ENCODE peak calls at places on chromosomes 4 and X, in nine cellular contexts. M, Y, U, T, Q, I, J, D and P are unnamed samples.

GRCh38 chr4:57119054-57119651 is 9.0 kb upstream of the IGFBP7 start:
- DNase-seq in J (peak), M (peak), D (peak), Y (peak), Q (no peak), U (peak), T (peak), I (no peak), P (no peak)

GRCh38 chrX:88940904-88941303 is 193.9 kb downstream of the CPXCR1 start:
- DNase-seq in J (no peak), T (no peak), Y (no peak), I (no peak), Q (no peak), M (no peak), D (no peak), U (no peak), P (no peak)

GRCh38 chr4:105147226-105148151 is 813 bp downstream of the TET2 start:
- DNase-seq in J (no peak), U (no peak), Q (peak), M (peak), T (peak), D (no peak), Y (peak), I (no peak), P (no peak)

GRCh38 chr4:110840221-110840654 is 217.4 kb upstream of the PITX2 start:
- DNase-seq in D (no peak), I (no peak), J (no peak), Y (no peak), M (peak), T (peak), U (peak), Q (no peak), P (no peak)

GRCh38 chr4:162056947-162057346 is 106.9 kb downstream of the FSTL5 start:
- DNase-seq in U (no peak), D (no peak), I (no peak), M (no peak), Q (peak), Y (no peak), T (no peak), J (no peak), P (no peak)

GRCh38 chr4:26150948-26151347 is 169.9 kb upstream of the RBPJ start:
- DNase-seq in T (no peak), J (no peak), U (no peak), I (no peak), M (peak), D (no peak), Q (no peak), Y (no peak), P (no peak)

GRCh38 chrX:48938721-48939416 is 18.5 kb downstream of the OTUD5 start:
- DNase-seq in Q (no peak), Y (no peak), U (no peak), D (no peak), T (no peak), J (no peak), I (no peak), M (no peak), P (no peak)

GRCh38 chrX:47247206-47247998 is 14.6 kb downstream of the USP11 start:
- DNase-seq in D (no peak), M (peak), T (no peak), Q (no peak), J (peak), I (no peak), Y (no peak), U (no peak), P (no peak)

GRCh38 chr4:21476753-21477152 is 471.8 kb downstream of the KCNIP4 start:
- DNase-seq in J (no peak), M (peak), I (no peak), D (no peak), T (no peak), Y (peak), U (no peak), Q (peak), P (no peak)

GRCh38 chr4:105630670-105631655 is 77.5 kb downstream of the INTS12 start:
- DNase-seq in U (no peak), J (no peak), I (no peak), Q (no peak), D (no peak), Y (no peak), T (no peak), M (no peak), P (no peak)

GRCh38 chr4:123562994-123563745 is 166.6 kb downstream of the SPRY1 start:
- DNase-seq in D (no peak), Y (no peak), M (peak), Q (no peak), J (no peak), U (no peak), T (no peak), I (no peak), P (no peak)

GRCh38 chr4:133394971-133395627 is 246.0 kb downstream of the PCDH10 start:
- DNase-seq in M (no peak), U (no peak), T (no peak), D (no peak), Y (no peak), Q (no peak), J (peak), I (no peak), P (no peak)

GRCh38 chrX:153440556-153441135 is 5.2 kb downstream of the TREX2 start:
- DNase-seq in I (no peak), T (no peak), J (no peak), U (no peak), Q (no peak), D (no peak), Y (no peak), M (no peak), P (no peak)

GRCh38 chr4:165461176-165461835 is 82.5 kb downstream of the CPE start:
- DNase-seq in D (no peak), Y (no peak), T (peak), J (no peak), M (no peak), I (no peak), Q (no peak), U (peak), P (no peak)

GRCh38 chr4:27087306-27088045 is 226.8 kb downstream of the STIM2 start:
- DNase-seq in T (no peak), M (no peak), D (no peak), J (peak), I (no peak), U (no peak), Y (no peak), Q (peak), P (no peak)

GRCh38 chr4:123399638-123400358 is 3.2 kb downstream of the SPRY1 start:
- DNase-seq in Q (no peak), T (peak), M (peak), U (no peak), J (no peak), Y (no peak), D (no peak), I (no peak), P (no peak)

GRCh38 chr4:128635939-128636551 is 173.5 kb upstream of the JADE1 start:
- DNase-seq in M (no peak), I (no peak), U (no peak), Y (no peak), D (no peak), Q (peak), T (peak), J (no peak), P (no peak)

GRCh38 chr4:122005064-122005755 is 53.4 kb upstream of the TRPC3 start:
- DNase-seq in Y (no peak), U (peak), T (peak), J (no peak), D (no peak), M (no peak), I (no peak), Q (no peak), P (no peak)

GRCh38 chr4:25524616-25525146 is 131.0 kb upstream of the SLC34A2 start:
- DNase-seq in Y (no peak), M (peak), J (peak), D (no peak), Q (no peak), T (no peak), U (no peak), I (no peak), P (no peak)

GRCh38 chr4:2934077-2934812 is 29.0 kb downstream of the NOP14 start:
- DNase-seq in I (no peak), Y (peak), J (peak), M (peak), Q (peak), D (peak), U (no peak), T (peak), P (no peak)

GRCh38 chr4:122746485-122746965 is 14.0 kb downstream of the BBS12 start:
- DNase-seq in T (no peak), D (no peak), I (no peak), J (no peak), U (no peak), Q (no peak), Y (no peak), M (no peak), P (no peak)

GRCh38 chr4:136864580-136865185 is 667.6 kb downstream of the PCDH18 start:
- DNase-seq in Q (peak), M (peak), T (peak), D (no peak), J (no peak), I (no peak), U (peak), Y (peak), P (peak)

GRCh38 chr4:123050014-123050413 is 127.6 kb upstream of the NUDT6 start:
- DNase-seq in D (no peak), M (no peak), Q (no peak), U (no peak), Y (no peak), T (no peak), J (no peak), I (no peak), P (no peak)

GRCh38 chr4:32337403-32337802 is 1617.2 kb downstream of the PCDH7 start:
- DNase-seq in M (no peak), Y (peak), D (no peak), Q (no peak), J (no peak), T (no peak), U (no peak), I (no peak), P (no peak)

GRCh38 chr4:54400802-54401201 is 171.7 kb downstream of the PDGFRA start:
- DNase-seq in Q (no peak), Y (no peak), J (no peak), M (peak), U (peak), D (no peak), T (peak), I (no peak), P (peak)

GRCh38 chrX:53481093-53481492 is 46.9 kb upstream of the HSD17B10 start:
- DNase-seq in M (peak), D (no peak), Q (peak), I (no peak), J (no peak), U (no peak), T (no peak), Y (peak), P (no peak)

GRCh38 chr4:145530189-145530588 is 48.5 kb downstream of the SMAD1 start:
- DNase-seq in U (no peak), M (no peak), T (no peak), I (no peak), Y (no peak), Q (no peak), J (no peak), D (no peak), P (no peak)

GRCh38 chr4:41095973-41096372 is 118.4 kb downstream of the APBB2 start:
- DNase-seq in J (no peak), Y (no peak), D (no peak), U (peak), M (no peak), T (peak), I (no peak), Q (no peak), P (no peak)

GRCh38 chr4:147160908-147161513 is 215.3 kb upstream of the TTC29 start:
- DNase-seq in U (peak), I (no peak), Q (peak), Y (peak), D (no peak), T (peak), M (peak), J (no peak), P (no peak)

GRCh38 chr4:3766207-3766790 is at the start of gene ADRA2C:
- DNase-seq in J (no peak), U (no peak), D (no peak), Q (peak), I (no peak), T (peak), Y (peak), M (no peak), P (no peak)

GRCh38 chr4:627347-627746 is 2.0 kb downstream of the PDE6B start:
- DNase-seq in Y (no peak), D (peak), T (no peak), U (no peak), I (no peak), Q (no peak), J (peak), M (no peak), P (no peak)

GRCh38 chrX:14027511-14028019 is 2.1 kb downstream of the GEMIN8 start:
- DNase-seq in M (peak), T (peak), Y (no peak), J (no peak), U (peak), I (no peak), Q (no peak), D (no peak), P (no peak)

GRCh38 chr4:151297170-151297569 is 20.2 kb downstream of the PRSS48 start:
- DNase-seq in J (no peak), T (no peak), D (no peak), I (no peak), Q (no peak), U (no peak), M (no peak), Y (no peak), P (no peak)

GRCh38 chr4:103011378-103012025 is 8.0 kb downstream of the SLC9B1 start:
- DNase-seq in M (peak), Y (peak), T (peak), J (peak), Q (peak), D (no peak), I (no peak), U (no peak), P (peak)
- TF ChIP-seq CTCF in M (no peak), Y (no peak), T (no peak), J (no peak), Q (peak), D (no peak), I (no peak), U (no peak), P (no peak)

DNA sequence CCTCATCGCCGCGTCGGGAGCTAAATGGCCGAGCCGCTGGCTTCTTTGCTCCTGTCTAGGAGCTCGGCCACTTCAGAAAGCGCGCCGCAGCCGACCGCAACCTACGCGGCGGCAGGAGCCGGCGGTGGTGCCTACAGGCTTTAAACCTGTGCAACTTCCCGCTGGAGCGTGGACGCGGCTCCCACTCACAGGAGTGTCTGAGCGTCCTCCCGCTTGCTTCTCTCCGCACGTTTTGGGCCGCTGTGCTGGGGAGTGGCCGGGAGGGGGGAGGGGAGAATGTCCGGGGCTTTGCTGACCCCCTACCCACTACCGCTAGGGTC is 1.0 kb downstream of the NHSL2 start:
- DNase-seq in T (no peak), Y (no peak), Q (no peak), M (no peak), D (no peak), J (no peak), U (no peak), I (no peak), P (no peak)
- H3K4me3 ChIP-seq in T (peak), Y (no peak), Q (peak), M (no peak), D (peak), J (no peak), U (peak), I (peak), P (peak)

GRCh38 chrX:18174209-18174608 is 46.5 kb downstream of the BEND2 start:
- DNase-seq in Q (no peak), D (no peak), T (no peak), M (no peak), I (no peak), J (no peak), U (no peak), Y (no peak), P (no peak)
- TF ChIP-seq CTCF in Q (no peak), D (no peak), T (no peak), M (no peak), I (no peak), J (no peak), U (no peak), Y (no peak), P (no peak)

DNA sequence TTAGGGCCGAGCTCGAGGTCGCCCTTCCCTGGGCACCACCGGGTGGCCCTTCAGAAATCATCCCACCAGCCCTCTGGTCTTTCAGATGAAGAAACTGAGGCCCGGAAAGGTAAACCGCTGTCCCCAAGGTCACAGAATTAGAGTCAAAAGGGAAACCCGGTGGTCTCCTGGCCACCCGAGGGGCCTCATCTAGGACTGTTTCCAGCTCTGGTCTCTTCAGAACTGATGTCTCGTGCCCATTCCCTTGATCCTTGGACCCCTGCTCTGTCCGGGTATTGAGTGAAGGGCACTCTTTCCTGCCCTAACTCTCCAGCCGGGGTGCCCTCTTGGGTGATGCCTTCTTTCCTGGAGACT is 841 bp downstream of the HTRA3 start:
- DNase-seq in M (no peak), Y (no peak), D (no peak), J (no peak), U (no peak), I (no peak), Q (no peak), T (no peak), P (no peak)
- H3K4me3 ChIP-seq in M (peak), Y (no peak), D (peak), J (no peak), U (peak), I (peak), Q (no peak), T (no peak), P (no peak)

GRCh38 chr4:74947798-74948197 is 14.9 kb downstream of the PARM1 start:
- DNase-seq in Y (peak), Q (no peak), T (no peak), I (no peak), D (no peak), J (no peak), U (no peak), M (no peak), P (no peak)

GRCh38 chr4:74946196-74946595 is 13.3 kb downstream of the PARM1 start:
- DNase-seq in D (no peak), I (no peak), T (no peak), U (no peak), Q (no peak), M (no peak), Y (no peak), J (no peak), P (no peak)

GRCh38 chr4:74953647-74954046 is 20.7 kb downstream of the PARM1 start:
- DNase-seq in Y (no peak), Q (no peak), T (no peak), J (no peak), M (no peak), D (no peak), I (no peak), U (no peak), P (no peak)

GRCh38 chr4:74948279-74948678 is 15.4 kb downstream of the PARM1 start:
- DNase-seq in T (no peak), U (no peak), Q (no peak), M (no peak), J (no peak), Y (peak), D (no peak), I (no peak), P (no peak)

GRCh38 chr4:74950200-74950599 is 17.3 kb downstream of the PARM1 start:
- DNase-seq in I (no peak), J (no peak), M (peak), Y (no peak), Q (no peak), T (no peak), U (no peak), D (no peak), P (no peak)
- TF ChIP-seq CTCF in I (no peak), J (no peak), M (no peak), Y (no peak), Q (no peak), T (no peak), U (no peak), D (no peak), P (no peak)